ENCODE peak calls at places on chromosomes 4 and X, in eight cellular contexts. X is ureter, V is T-helper 1 cell, N is cerebellum, J is caudate nucleus, Y is germinal center, P is IMR-90, D is pancreas. H is an unnamed sample.

GRCh38 chr4:97498875-97499274 is 644.4 kb downstream of the STPG2 start:
- DNase-seq in X (no peak), V (no peak), N (no peak), J (no peak), Y (no peak), P (no peak), D (no peak), H (peak; percentile 30)

GRCh38 chr4:114785570-114785969 is 187.0 kb downstream of the UGT8 start:
- DNase-seq in X (no peak), V (no peak), N (no peak), J (no peak), Y (no peak), P (no peak), D (no peak), H (no peak)

GRCh38 chr4:44845309-44845708 is 119.0 kb upstream of the GNPDA2 start:
- DNase-seq in X (no peak), V (no peak), N (no peak), J (no peak), Y (no peak), P (no peak), D (no peak), H (no peak)

GRCh38 chr4:4607336-4608213 is 65.7 kb upstream of the STX18 start:
- DNase-seq in X (no peak), V (no peak), N (no peak), J (no peak), Y (no peak), P (no peak), D (no peak), H (no peak)

GRCh38 chr4:185885075-185885474 is 73.1 kb upstream of the SORBS2 start:
- DNase-seq in X (no peak), V (no peak), N (no peak), J (no peak), Y (no peak), P (no peak), D (no peak), H (no peak)

GRCh38 chr4:1398686-1399507 is 7.3 kb downstream of the NKX1-1 start:
- DNase-seq in X (no peak), V (no peak), N (no peak), J (no peak), Y (no peak), P (no peak), D (no peak), H (no peak)

GRCh38 chrX:24574743-24575142 is 72.4 kb downstream of the PCYT1B start:
- DNase-seq in X (no peak), V (peak; percentile 14), N (no peak), J (no peak), Y (no peak), P (no peak), D (no peak), H (no peak)

GRCh38 chr4:5237086-5237485 is 185.8 kb downstream of the STK32B start:
- DNase-seq in X (no peak), V (no peak), N (no peak), J (no peak), Y (no peak), P (no peak), D (no peak), H (no peak)

GRCh38 chrX:1903380-1903935 is 288.6 kb downstream of the ASMT start:
- DNase-seq in X (no peak), V (no peak), N (no peak), J (no peak), Y (no peak), P (no peak), D (no peak), H (peak; percentile 45)

GRCh38 chrX:134821370-134821769 is 163.1 kb upstream of the PLAC1 start:
- DNase-seq in X (no peak), V (no peak), N (no peak), J (no peak), Y (no peak), P (peak; percentile 73), D (no peak), H (peak; percentile 76)

GRCh38 chr4:10048931-10049655 is 27.8 kb upstream of the SLC2A9 start:
- DNase-seq in X (no peak), V (no peak), N (no peak), J (no peak), Y (no peak), P (no peak), D (no peak), H (no peak)

GRCh38 chrX:131783555-131784338 is 239.4 kb upstream of the STK26 start:
- DNase-seq in X (peak; percentile 87), V (peak; percentile 88), N (no peak), J (no peak), Y (no peak), P (peak; percentile 89), D (peak; percentile 88), H (no peak)

GRCh38 chrX:37871626-37872302 is 24.4 kb upstream of the DYNLT3 start:
- DNase-seq in X (no peak), V (no peak), N (no peak), J (no peak), Y (no peak), P (peak; percentile 93), D (no peak), H (peak; percentile 90)

GRCh38 chr4:48602222-48602621 is 112.2 kb downstream of the ZAR1 start:
- DNase-seq in X (no peak), V (no peak), N (no peak), J (no peak), Y (no peak), P (peak; percentile 75), D (no peak), H (peak; percentile 89)

GRCh38 chr4:65670331-65671031 is at the start of gene EPHA5:
- DNase-seq in X (peak; percentile 46), V (peak; percentile 4), N (no peak), J (peak; percentile 41), Y (no peak), P (peak; percentile 41), D (peak; percentile 46), H (peak; percentile 80)

GRCh38 chr4:186700746-186701145 is 22.9 kb downstream of the FAT1 start:
- DNase-seq in X (no peak), V (no peak), N (peak; percentile 50), J (no peak), Y (no peak), P (peak; percentile 76), D (no peak), H (no peak)

GRCh38 chr4:8407756-8408155 is 32.8 kb downstream of the ACOX3 start:
- DNase-seq in X (no peak), V (no peak), N (no peak), J (no peak), Y (no peak), P (no peak), D (no peak), H (no peak)

GRCh38 chrX:2521092-2521926 is 20.5 kb upstream of the DHRSX start:
- DNase-seq in X (no peak), V (no peak), N (no peak), J (no peak), Y (peak; percentile 65), P (no peak), D (no peak), H (no peak)

GRCh38 chr4:24752140-24752539 is 43.2 kb upstream of the SOD3 start:
- DNase-seq in X (no peak), V (no peak), N (no peak), J (no peak), Y (no peak), P (no peak), D (no peak), H (no peak)

GRCh38 chr4:183304067-183304466 is 16.0 kb downstream of the CLDN22 start:
- DNase-seq in X (no peak), V (no peak), N (no peak), J (no peak), Y (no peak), P (no peak), D (no peak), H (no peak)

GRCh38 chr4:47913328-47913727 is 1.1 kb downstream of the NFXL1 start:
- DNase-seq in X (no peak), V (no peak), N (no peak), J (no peak), Y (no peak), P (peak; percentile 34), D (no peak), H (peak; percentile 44)

GRCh38 chrX:51834076-51834475 is 59.3 kb upstream of the MAGED1 start:
- DNase-seq in X (no peak), V (no peak), N (no peak), J (no peak), Y (no peak), P (no peak), D (no peak), H (no peak)

GRCh38 chr4:74362347-74362746 is 2.6 kb upstream of the EREG start:
- DNase-seq in X (no peak), V (no peak), N (no peak), J (no peak), Y (no peak), P (peak; percentile 11), D (no peak), H (peak; percentile 69)

GRCh38 chr4:133151301-133151680 is 2.2 kb downstream of the PCDH10 start:
- DNase-seq in X (no peak), V (no peak), N (no peak), J (no peak), Y (no peak), P (no peak), D (no peak), H (peak; percentile 42)

GRCh38 chr4:152265149-152265621 is 270.7 kb downstream of the FBXW7 start:
- DNase-seq in X (no peak), V (no peak), N (no peak), J (no peak), Y (no peak), P (peak; percentile 92), D (no peak), H (peak; percentile 59)

GRCh38 chr4:25106363-25107151 is 53.7 kb downstream of the SEPSECS start:
- DNase-seq in X (no peak), V (no peak), N (no peak), J (no peak), Y (no peak), P (no peak), D (no peak), H (no peak)

GRCh38 chr4:112083587-112084347 is 61.5 kb upstream of the FAM241A start:
- DNase-seq in X (no peak), V (no peak), N (no peak), J (no peak), Y (no peak), P (peak; percentile 31), D (no peak), H (peak; percentile 64)

GRCh38 chrX:17836830-17837229 is 24.3 kb downstream of the RAI2 start:
- DNase-seq in X (no peak), V (no peak), N (no peak), J (no peak), Y (no peak), P (no peak), D (no peak), H (no peak)

GRCh38 chr4:74934016-74934821 is 1.3 kb downstream of the PARM1 start:
- DNase-seq in X (no peak), V (no peak), N (no peak), J (no peak), Y (peak; percentile 24), P (peak; percentile 14), D (peak; percentile 50), H (peak; percentile 33)

GRCh38 chr4:17347445-17347844 is 164.4 kb downstream of the QDPR start:
- DNase-seq in X (no peak), V (peak; percentile 15), N (no peak), J (no peak), Y (peak; percentile 30), P (peak; percentile 19), D (peak; percentile 12), H (peak; percentile 46)

GRCh38 chrX:131262200-131262599 is 26.9 kb downstream of the IGSF1 start:
- DNase-seq in X (no peak), V (no peak), N (no peak), J (no peak), Y (no peak), P (no peak), D (no peak), H (no peak)

GRCh38 chr4:146255463-146255862 is 41.1 kb downstream of the REELD1 start:
- DNase-seq in X (no peak), V (no peak), N (no peak), J (no peak), Y (no peak), P (peak; percentile 63), D (no peak), H (peak; percentile 82)

GRCh38 chrX:53291596-53291995 is 10.2 kb upstream of the IQSEC2 start:
- DNase-seq in X (no peak), V (no peak), N (no peak), J (no peak), Y (no peak), P (no peak), D (no peak), H (no peak)

GRCh38 chr4:144872508-144873293 is 225.3 kb downstream of the ANAPC10 start:
- DNase-seq in X (peak; percentile 57), V (no peak), N (no peak), J (no peak), Y (no peak), P (no peak), D (no peak), H (no peak)

H was measured in ELR.